ENCODE peak calls at places on chromosomes 13 and 19, in ten cellular contexts. U is left ventricle myocardium inferior; T is activated CD8-positive, alpha-beta memory T cell treated with anti-CD3 and anti-CD28 coated beads for 1 hour; C is activated naive CD8-positive, alpha-beta T cell treated with anti-CD3 and anti-CD28 coated beads for 36 hours; E is AG04450; M is GM20000; R is B cell; Z is activated T-cell treated with anti-CD3 and anti-CD28 coated beads for 4 hours; V is MCF 10A; H is cardiac muscle cell. I is an unnamed sample.
A peak's percentile ranks its signal among the peaks of the same experiment; 100 is the strongest.

GRCh38 chr19:47663911-47664771 is 49.1 kb upstream of the EHD2 start:
- DNase-seq in C (no peak), H (peak; percentile 12), Z (no peak), T (no peak), V (peak; percentile 99), R (no peak), E (peak; percentile 91), U (peak; percentile 66), M (no peak), I (no peak)

GRCh38 chr19:42316223-42317211 is 3.4 kb downstream of the TMEM145 start:
- DNase-seq in H (no peak), E (no peak), Z (no peak), U (no peak), V (no peak), R (no peak), T (no peak), C (no peak), M (peak; percentile 88), I (no peak)

GRCh38 chr13:41428155-41428554 is 29.2 kb upstream of the RGCC start:
- DNase-seq in T (peak; percentile 32), M (peak; percentile 15), R (peak; percentile 43), H (no peak), U (no peak), C (peak; percentile 56), V (no peak), Z (peak; percentile 30), E (no peak), I (no peak)

GRCh38 chr13:26254583-26255102 is 714 bp downstream of the CDK8 start:
- DNase-seq in Z (peak; percentile 24), C (peak; percentile 48), U (peak; percentile 46), V (peak; percentile 48), M (peak; percentile 58), T (peak; percentile 26), E (no peak), R (peak; percentile 63), H (peak; percentile 69), I (peak; percentile 30)

GRCh38 chr13:64723735-64724134 is 2506.4 kb downstream of the PCDH9 start:
- DNase-seq in M (no peak), R (no peak), T (no peak), C (no peak), E (peak; percentile 74), V (peak; percentile 79), Z (no peak), H (peak; percentile 24), U (no peak), I (no peak)

GRCh38 chr13:50208826-50209335 is 193.6 kb downstream of the KCNRG start:
- DNase-seq in E (peak; percentile 44), C (peak; percentile 6), T (no peak), Z (no peak), H (peak; percentile 56), V (peak; percentile 57), U (peak; percentile 48), M (peak; percentile 21), R (peak; percentile 29), I (peak; percentile 39)

GRCh38 chr19:936175-936546 is 10.3 kb downstream of the ARID3A start:
- DNase-seq in V (no peak), C (no peak), R (no peak), T (no peak), H (no peak), Z (no peak), E (no peak), U (no peak), M (no peak), I (no peak)

GRCh38 chr13:91748416-91749089 is 350.1 kb downstream of the GPC5 start:
- DNase-seq in T (no peak), M (no peak), E (no peak), C (no peak), V (no peak), R (no peak), H (no peak), U (no peak), Z (no peak), I (no peak)

GRCh38 chr19:45179063-45179847 is 671 bp downstream of the BLOC1S3 start:
- DNase-seq in V (peak; percentile 42), M (peak; percentile 49), Z (no peak), U (no peak), C (peak; percentile 64), E (no peak), H (peak; percentile 46), R (peak; percentile 58), T (no peak), I (peak; percentile 28)

GRCh38 chr13:79227418-79227817 is 178.6 kb downstream of the RBM26 start:
- DNase-seq in V (no peak), Z (no peak), C (no peak), T (no peak), M (peak; percentile 37), U (no peak), R (no peak), E (no peak), H (no peak), I (no peak)

GRCh38 chr13:57925250-57925649 is 293.7 kb downstream of the PCDH17 start:
- DNase-seq in E (no peak), M (no peak), H (peak; percentile 21), V (peak; percentile 20), T (no peak), C (no peak), R (no peak), U (no peak), Z (no peak), I (no peak)

GRCh38 chr13:89057862-89058261 is 1386.7 kb downstream of the SLITRK5 start:
- DNase-seq in U (no peak), M (no peak), C (no peak), V (no peak), H (no peak), E (no peak), T (no peak), Z (no peak), R (no peak), I (no peak)

GRCh38 chr19:30755581-30755980 is 383.4 kb downstream of the ZNF536 start:
- DNase-seq in T (no peak), H (no peak), R (no peak), C (no peak), Z (no peak), V (no peak), U (no peak), M (no peak), E (no peak), I (no peak)

GRCh38 chr19:33501957-33502356 is 19.6 kb downstream of the PEPD start:
- DNase-seq in H (no peak), Z (no peak), E (no peak), C (no peak), U (no peak), V (no peak), T (no peak), R (no peak), M (no peak), I (no peak)

GRCh38 chr19:19619121-19619848 is 798 bp upstream of the PBX4 start:
- DNase-seq in R (no peak), V (no peak), H (no peak), T (no peak), M (no peak), Z (no peak), E (no peak), U (no peak), C (no peak), I (no peak)

GRCh38 chr19:6811906-6812305 is 39.4 kb downstream of the VAV1 start:
- DNase-seq in R (no peak), V (peak; percentile 75), E (no peak), U (no peak), H (no peak), M (no peak), Z (no peak), T (no peak), C (no peak), I (peak; percentile 19)

GRCh38 chr19:49468746-49469447 is 5.1 kb upstream of the FLT3LG start:
- DNase-seq in E (no peak), M (peak; percentile 90), V (peak; percentile 68), R (peak; percentile 95), U (peak; percentile 80), H (peak; percentile 66), T (peak; percentile 61), Z (peak; percentile 50), C (peak; percentile 78), I (peak; percentile 66)

GRCh38 chr13:50384724-50385123 is 369.5 kb downstream of the KCNRG start:
- DNase-seq in U (no peak), M (no peak), R (no peak), Z (no peak), V (no peak), E (no peak), C (no peak), T (no peak), H (no peak), I (no peak)

GRCh38 chr13:44679602-44680001 is 103.5 kb upstream of the TSC22D1 start:
- DNase-seq in E (no peak), M (no peak), V (no peak), Z (no peak), H (no peak), T (no peak), U (no peak), R (no peak), C (no peak), I (no peak)

GRCh38 chr13:20173121-20173746 is 12.4 kb upstream of the GJA3 start:
- DNase-seq in V (no peak), E (no peak), H (no peak), M (no peak), R (no peak), Z (no peak), C (no peak), T (no peak), U (no peak), I (no peak)

GRCh38 chr19:44582581-44583265 is 30.6 kb upstream of the IGSF23 start:
- DNase-seq in V (peak; percentile 55), Z (no peak), E (no peak), M (no peak), R (no peak), H (peak; percentile 41), C (peak; percentile 34), T (no peak), U (no peak), I (peak; percentile 33)